ENCODE peak calls at places on chromosome 13, in ten cellular contexts. L, H, M, C, W, U, V, O, J and G are unnamed samples.

GRCh38 chr13:79913141-79913827 is 427.6 kb downstream of the SPRY2 start:
- DNase-seq in L (no peak), H (no peak), M (no peak), C (no peak), W (no peak), U (no peak), V (no peak), O (no peak), J (no peak), G (no peak)

GRCh38 chr13:39512687-39513086 is 90.3 kb downstream of the LHFPL6 start:
- DNase-seq in L (no peak), H (no peak), M (no peak), C (no peak), W (no peak), U (no peak), V (no peak), O (no peak), J (no peak), G (no peak)

GRCh38 chr13:104086759-104087158 is 1020.5 kb upstream of the SLC10A2 start:
- DNase-seq in L (no peak), H (no peak), M (peak), C (no peak), W (peak), U (no peak), V (no peak), O (no peak), J (no peak), G (no peak)

GRCh38 chr13:39767791-39768564 is 112.5 kb downstream of the COG6 start:
- DNase-seq in L (no peak), H (no peak), M (no peak), C (no peak), W (no peak), U (no peak), V (no peak), O (no peak), J (no peak), G (no peak)

GRCh38 chr13:23025848-23026608 is 154.8 kb upstream of the SGCG start:
- DNase-seq in L (no peak), H (no peak), M (no peak), C (no peak), W (no peak), U (no peak), V (no peak), O (no peak), J (no peak), G (no peak)

GRCh38 chr13:41008349-41008980 is 10.7 kb downstream of the ELF1 start:
- DNase-seq in L (no peak), H (no peak), M (peak), C (no peak), W (peak), U (no peak), V (no peak), O (no peak), J (no peak), G (no peak)

GRCh38 chr13:32901994-32902780 is 114.0 kb upstream of the KL start:
- DNase-seq in L (no peak), H (no peak), M (no peak), C (no peak), W (no peak), U (no peak), V (no peak), O (peak), J (no peak), G (no peak)

GRCh38 chr13:45500492-45501174 is 35.9 kb downstream of the COG3 start:
- DNase-seq in L (peak), H (no peak), M (peak), C (no peak), W (peak), U (no peak), V (no peak), O (no peak), J (no peak), G (no peak)

GRCh38 chr13:113423225-113424170 is 29.8 kb downstream of the ADPRHL1 start:
- DNase-seq in L (no peak), H (no peak), M (no peak), C (no peak), W (no peak), U (no peak), V (no peak), O (no peak), J (no peak), G (no peak)

GRCh38 chr13:23915308-23915707 is 18.0 kb upstream of the C1QTNF9B start:
- DNase-seq in L (peak), H (no peak), M (no peak), C (no peak), W (no peak), U (no peak), V (no peak), O (no peak), J (no peak), G (no peak)

GRCh38 chr13:94599877-94600276 is 1.8 kb upstream of the GPR180 start:
- DNase-seq in L (no peak), H (no peak), M (no peak), C (no peak), W (no peak), U (no peak), V (no peak), O (peak), J (no peak), G (no peak)

GRCh38 chr13:23899555-23899954 is 2.3 kb upstream of the C1QTNF9B start:
- DNase-seq in L (peak), H (no peak), M (peak), C (peak), W (peak), U (peak), V (no peak), O (peak), J (no peak), G (peak)

GRCh38 chr13:36475468-36475867 is 43.2 kb downstream of the CCNA1 start:
- DNase-seq in L (peak), H (no peak), M (peak), C (peak), W (peak), U (no peak), V (no peak), O (no peak), J (no peak), G (no peak)

GRCh38 chr13:114230117-114230516 is 4.6 kb upstream of the CDC16 start:
- DNase-seq in L (no peak), H (no peak), M (peak), C (no peak), W (peak), U (no peak), V (no peak), O (no peak), J (no peak), G (no peak)

GRCh38 chr13:93388701-93389100 is 162.1 kb downstream of the GPC6 start:
- DNase-seq in L (no peak), H (no peak), M (peak), C (no peak), W (peak), U (no peak), V (no peak), O (no peak), J (no peak), G (no peak)

GRCh38 chr13:65336106-65336603 is 1894.0 kb downstream of the PCDH9 start:
- DNase-seq in L (no peak), H (no peak), M (no peak), C (no peak), W (no peak), U (no peak), V (no peak), O (no peak), J (no peak), G (no peak)

GRCh38 chr13:40143559-40143958 is 488.1 kb downstream of the COG6 start:
- DNase-seq in L (no peak), H (no peak), M (no peak), C (no peak), W (no peak), U (no peak), V (no peak), O (no peak), J (no peak), G (no peak)

GRCh38 chr13:104577029-104577820 is 1511.0 kb upstream of the SLC10A2 start:
- DNase-seq in L (no peak), H (no peak), M (peak), C (no peak), W (no peak), U (no peak), V (no peak), O (no peak), J (no peak), G (no peak)

GRCh38 chr13:26558074-26558805 is 757 bp downstream of the WASF3 start:
- DNase-seq in L (no peak), H (peak), M (peak), C (peak), W (peak), U (peak), V (no peak), O (peak), J (no peak), G (peak)

GRCh38 chr13:94154362-94154761 is 325.1 kb downstream of the DCT start:
- DNase-seq in L (no peak), H (no peak), M (peak), C (no peak), W (peak), U (no peak), V (no peak), O (peak), J (peak), G (no peak)

GRCh38 chr13:39577833-39578232 is 25.2 kb downstream of the LHFPL6 start:
- DNase-seq in L (no peak), H (no peak), M (no peak), C (no peak), W (no peak), U (no peak), V (no peak), O (no peak), J (peak), G (no peak)

GRCh38 chr13:110466261-110466660 is 95.3 kb downstream of the RAB20 start:
- DNase-seq in L (no peak), H (no peak), M (no peak), C (no peak), W (no peak), U (no peak), V (no peak), O (no peak), J (no peak), G (no peak)

GRCh38 chr13:105139380-105140285 is 1395.8 kb downstream of the EFNB2 start:
- DNase-seq in L (peak), H (peak), M (peak), C (no peak), W (peak), U (no peak), V (peak), O (peak), J (peak), G (no peak)

GRCh38 chr13:31503626-31504025 is 235.7 kb upstream of the RXFP2 start:
- DNase-seq in L (no peak), H (no peak), M (no peak), C (no peak), W (no peak), U (no peak), V (no peak), O (no peak), J (no peak), G (no peak)

GRCh38 chr13:31200636-31200970 is 828 bp downstream of the B3GLCT start:
- DNase-seq in L (no peak), H (peak), M (no peak), C (no peak), W (peak), U (peak), V (no peak), O (peak), J (peak), G (peak)

DNA sequence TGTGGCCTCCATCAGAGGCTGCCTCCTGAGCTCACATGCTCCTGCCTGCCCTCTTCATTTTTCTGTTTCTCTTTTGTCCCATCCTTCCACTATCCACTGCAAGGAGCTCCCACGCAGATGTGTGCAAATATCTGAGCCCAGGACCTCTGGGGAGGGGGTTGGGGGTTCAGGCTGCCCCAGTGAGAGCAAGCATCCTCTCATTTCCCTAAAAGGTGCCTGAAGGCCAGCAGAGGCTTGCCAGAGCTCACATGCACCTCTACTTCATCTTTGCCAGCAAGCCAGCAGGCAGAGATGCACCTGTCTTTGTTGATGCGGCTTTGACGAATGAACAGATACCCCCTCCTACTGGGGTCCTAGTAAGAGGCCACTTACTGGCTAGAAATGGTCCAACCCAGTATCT is 128.8 kb downstream of the FGF9 start:
- DNase-seq in L (no peak), H (no peak), M (no peak), C (no peak), W (no peak), U (no peak), V (no peak), O (no peak), J (no peak), G (no peak)
- TF ChIP-seq CTCF in L (no peak), H (no peak), M (no peak), C (no peak), W (no peak), U (no peak), V (no peak), O (no peak), J (no peak), G (no peak)

DNA sequence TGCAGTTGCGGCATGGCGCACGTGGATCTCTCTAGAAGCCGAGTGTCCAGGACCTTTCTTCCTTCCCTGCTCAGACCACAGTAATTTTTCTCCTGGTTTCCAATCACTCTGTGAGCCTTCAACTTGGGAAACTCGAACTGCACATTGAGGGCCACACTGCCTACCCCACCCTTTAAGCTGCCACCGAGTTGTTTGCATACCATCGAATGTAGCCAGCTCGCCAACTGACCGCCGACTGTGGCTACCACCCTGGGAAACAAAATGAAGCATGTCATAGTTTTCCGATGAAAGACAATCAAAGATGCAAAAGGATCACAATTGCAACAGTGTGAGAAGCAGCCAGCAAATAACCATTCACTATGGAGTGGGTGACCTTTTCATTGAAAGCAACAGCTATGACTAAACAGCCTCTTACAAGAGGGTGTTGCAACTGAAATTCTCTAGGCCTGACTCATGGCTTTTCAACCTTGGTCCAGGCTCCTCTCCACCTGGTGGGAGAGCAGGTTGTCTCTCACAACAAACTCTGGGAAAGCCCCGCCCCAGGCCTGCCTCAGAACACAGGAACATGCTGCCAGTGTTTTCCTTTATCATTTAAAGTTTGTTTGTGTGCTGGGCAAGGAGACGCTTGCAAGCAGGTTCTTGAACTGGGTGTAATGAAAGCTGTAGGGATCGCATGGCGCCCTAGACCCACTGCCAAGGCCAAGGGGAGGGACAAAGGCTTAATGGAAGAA is 141.7 kb upstream of the SERP2 start:
- DNase-seq in L (peak), H (no peak), M (peak), C (no peak), W (peak), U (no peak), V (no peak), O (no peak), J (peak), G (no peak)
- TF ChIP-seq CTCF in L (no peak), H (no peak), M (peak), C (no peak), W (no peak), U (no peak), V (no peak), O (no peak), J (no peak), G (no peak)

DNA sequence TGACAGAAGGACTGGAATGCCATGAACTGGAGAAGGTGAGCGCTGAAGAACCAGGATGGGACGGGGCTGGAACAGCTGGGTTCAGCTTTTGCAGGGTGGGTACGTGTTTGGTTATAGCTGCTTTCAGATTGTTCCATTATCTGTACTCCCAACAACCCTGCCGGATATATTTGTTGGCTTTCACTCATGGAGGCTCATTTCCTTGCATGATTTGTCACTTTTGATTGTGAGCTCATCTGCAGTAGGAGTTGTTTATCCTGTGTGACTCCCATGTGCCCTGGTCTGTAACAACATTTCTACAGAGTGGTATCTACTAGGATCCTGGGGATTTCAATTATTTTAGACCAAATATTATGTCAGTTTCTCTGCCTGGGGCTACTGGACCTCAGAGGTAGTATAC is 5.4 kb downstream of the ARL11 start:
- DNase-seq in L (no peak), H (no peak), M (no peak), C (no peak), W (no peak), U (no peak), V (no peak), O (no peak), J (no peak), G (no peak)
- TF ChIP-seq CTCF in L (no peak), H (no peak), M (no peak), C (no peak), W (no peak), U (no peak), V (no peak), O (no peak), J (no peak), G (no peak)

GRCh38 chr13:99979453-99980200 is 2.0 kb upstream of the ZIC2 start:
- DNase-seq in L (peak), H (no peak), M (no peak), C (peak), W (no peak), U (peak), V (peak), O (no peak), J (peak), G (peak)
- TF ChIP-seq CTCF in L (no peak), H (no peak), M (no peak), C (no peak), W (no peak), U (no peak), V (no peak), O (no peak), J (no peak), G (no peak)

GRCh38 chr13:100880166-100880565 is 205.6 kb upstream of the TMTC4 start:
- DNase-seq in L (no peak), H (no peak), M (no peak), C (no peak), W (no peak), U (no peak), V (no peak), O (no peak), J (no peak), G (no peak)

GRCh38 chr13:100879255-100879654 is 204.7 kb upstream of the TMTC4 start:
- DNase-seq in L (no peak), H (no peak), M (no peak), C (no peak), W (no peak), U (no peak), V (no peak), O (no peak), J (no peak), G (no peak)

GRCh38 chr13:100887729-100888151 is 213.1 kb upstream of the TMTC4 start:
- DNase-seq in L (no peak), H (no peak), M (peak), C (no peak), W (peak), U (no peak), V (no peak), O (no peak), J (no peak), G (no peak)

GRCh38 chr13:100881291-100881864 is 206.8 kb upstream of the TMTC4 start:
- DNase-seq in L (no peak), H (no peak), M (no peak), C (peak), W (no peak), U (no peak), V (no peak), O (no peak), J (no peak), G (no peak)

DNA sequence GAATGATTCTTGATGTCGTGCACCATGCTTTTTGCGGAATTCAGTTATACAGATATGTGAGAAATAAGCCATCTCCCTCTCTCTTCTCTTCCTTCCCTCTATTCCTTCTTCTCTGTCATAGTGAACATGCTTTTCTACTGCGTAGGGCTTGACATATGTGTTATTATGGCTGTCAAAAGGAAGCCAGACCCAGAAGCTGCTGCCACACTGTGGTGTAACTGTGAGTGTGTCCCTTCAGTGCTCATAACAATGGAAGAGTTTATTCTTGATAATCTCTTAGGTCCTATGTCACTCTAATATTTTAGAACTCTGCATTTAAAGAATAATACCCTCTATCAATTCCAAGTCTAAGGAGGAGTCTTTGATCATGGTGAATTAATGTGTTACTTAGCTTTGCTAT is 208.9 kb upstream of the TMTC4 start:
- DNase-seq in L (no peak), H (no peak), M (no peak), C (no peak), W (no peak), U (no peak), V (no peak), O (no peak), J (no peak), G (no peak)
- TF ChIP-seq CTCF in L (no peak), H (no peak), M (no peak), C (no peak), W (no peak), U (no peak), V (no peak), O (no peak), J (no peak), G (no peak)

GRCh38 chr13:51148952-51149573 is 38.0 kb upstream of the C13orf42 start:
- DNase-seq in L (peak), H (no peak), M (peak), C (peak), W (peak), U (peak), V (no peak), O (peak), J (no peak), G (peak)
- TF ChIP-seq CTCF in L (peak), H (peak), M (peak), C (peak), W (peak), U (no peak), V (no peak), O (no peak), J (no peak), G (peak)